ENCODE peak calls at places on chromosomes 7 and 10, in nine cellular contexts. U is colonic mucosa, R is HCT116, N is adrenal gland, Z is K562, C is cardiac muscle cell, P is hepatocyte, W is fibroblast of lung, H is spleen. M is an unnamed sample. For H3K4me1, the result is how much of the 10 kb centered on the place peaks cover.

GRCh38 chr7:84916161-84916560 is 270.7 kb downstream of the SEMA3D start:
- DNase-seq in U (no peak), R (no peak), N (no peak), Z (no peak), C (no peak), P (peak), W (no peak), H (no peak), M (no peak)

GRCh38 chr10:7397049-7397448 is 13.8 kb downstream of the SFMBT2 start:
- DNase-seq in U (no peak), R (no peak), N (no peak), Z (peak), C (no peak), P (no peak), W (no peak), H (no peak), M (peak)

GRCh38 chr7:156617215-156617614 is 23.4 kb upstream of the RNF32 start:
- DNase-seq in U (peak), R (no peak), N (no peak), Z (peak), C (no peak), P (no peak), W (no peak), H (no peak), M (no peak)

GRCh38 chr10:89923661-89924060 is 222.3 kb downstream of the KIF20B start:
- DNase-seq in U (no peak), R (no peak), N (no peak), Z (no peak), C (no peak), P (no peak), W (no peak), H (no peak), M (no peak)

GRCh38 chr7:47970750-47971149 is 8.7 kb downstream of the HUS1 start:
- DNase-seq in U (no peak), R (no peak), N (no peak), Z (no peak), C (no peak), P (no peak), W (no peak), H (no peak), M (no peak)

GRCh38 chr7:140165422-140165821 is 11.4 kb downstream of the KDM7A start:
- DNase-seq in U (no peak), R (peak), N (no peak), Z (no peak), C (no peak), P (no peak), W (peak), H (no peak), M (peak)

GRCh38 chr7:74655785-74656420 is 1.6 kb upstream of the GTF2I start:
- DNase-seq in U (no peak), R (no peak), N (no peak), Z (no peak), C (no peak), P (no peak), W (no peak), H (no peak), M (no peak)

GRCh38 chr10:90893190-90893589 is 21.4 kb downstream of the RPP30 start:
- DNase-seq in U (no peak), R (no peak), N (no peak), Z (no peak), C (no peak), P (no peak), W (no peak), H (no peak), M (no peak)

GRCh38 chr7:125675169-125675568 is 745.5 kb upstream of the POT1 start:
- DNase-seq in U (no peak), R (no peak), N (no peak), Z (no peak), C (no peak), P (no peak), W (no peak), H (no peak), M (no peak)

GRCh38 chr7:26857534-26858228 is 6.7 kb downstream of the SKAP2 start:
- DNase-seq in U (peak), R (no peak), N (peak), Z (no peak), C (peak), P (peak), W (peak), H (peak), M (no peak)

GRCh38 chr10:103651783-103652476 is 158.4 kb downstream of the NEURL1 start:
- DNase-seq in U (peak), R (no peak), N (peak), Z (no peak), C (no peak), P (no peak), W (no peak), H (no peak), M (no peak)

GRCh38 chr10:15784662-15785300 is 65.1 kb upstream of the ITGA8 start:
- DNase-seq in U (no peak), R (no peak), N (no peak), Z (no peak), C (no peak), P (no peak), W (peak), H (no peak), M (peak)

GRCh38 chr7:64877714-64878610 is 25.1 kb upstream of the ZNF273 start:
- DNase-seq in U (peak), R (no peak), N (no peak), Z (peak), C (no peak), P (no peak), W (no peak), H (no peak), M (no peak)

GRCh38 chr10:52215745-52216361 is 98.2 kb upstream of the DKK1 start:
- DNase-seq in U (peak), R (peak), N (peak), Z (peak), C (peak), P (peak), W (peak), H (no peak), M (peak)

GRCh38 chr10:70743879-70744278 is 41.3 kb downstream of the TBATA start:
- DNase-seq in U (no peak), R (no peak), N (no peak), Z (peak), C (no peak), P (no peak), W (no peak), H (peak), M (no peak)

GRCh38 chr7:2483495-2483894 is 7.3 kb upstream of the GRIFIN start:
- DNase-seq in U (no peak), R (no peak), N (no peak), Z (no peak), C (no peak), P (no peak), W (no peak), H (no peak), M (no peak)

GRCh38 chr10:88232978-88233537 is 350.1 kb downstream of the RNLS start:
- DNase-seq in U (no peak), R (no peak), N (no peak), Z (no peak), C (no peak), P (no peak), W (no peak), H (no peak), M (no peak)

GRCh38 chr7:24820730-24821044 is 63.4 kb upstream of the GSDME start:
- DNase-seq in U (no peak), R (no peak), N (no peak), Z (no peak), C (peak), P (peak), W (no peak), H (no peak), M (no peak)

GRCh38 chr10:31099664-31100063 is 68.0 kb upstream of the ZNF438 start:
- DNase-seq in U (peak), R (peak), N (no peak), Z (no peak), C (no peak), P (peak), W (no peak), H (no peak), M (peak)

GRCh38 chr7:22980422-22980821 is 33.5 kb downstream of the HYCC1 start:
- DNase-seq in U (no peak), R (no peak), N (no peak), Z (no peak), C (no peak), P (no peak), W (peak), H (no peak), M (peak)

GRCh38 chr10:23314835-23315239 is 29.8 kb downstream of the C10orf67 start:
- DNase-seq in U (peak), R (peak), N (peak), Z (peak), C (peak), P (peak), W (peak), H (no peak), M (peak)

GRCh38 chr10:2933924-2934323 is 133.4 kb upstream of the PFKP start:
- DNase-seq in U (no peak), R (no peak), N (no peak), Z (no peak), C (no peak), P (no peak), W (no peak), H (no peak), M (no peak)

GRCh38 chr7:115676080-115676479 is 354.5 kb downstream of the TFEC start:
- DNase-seq in U (no peak), R (peak), N (no peak), Z (no peak), C (no peak), P (peak), W (peak), H (no peak), M (peak)

GRCh38 chr10:24951201-24952145 is 933 bp downstream of the PRTFDC1 start:
- DNase-seq in U (peak), R (no peak), N (peak), Z (peak), C (peak), P (peak), W (peak), H (no peak), M (no peak)

GRCh38 chr10:86953747-86954680 is 3.4 kb downstream of the MMRN2 start:
- DNase-seq in U (no peak), R (no peak), N (peak), Z (peak), C (peak), P (peak), W (peak), H (peak), M (peak)

GRCh38 chr10:98020784-98021183 is 9.6 kb downstream of the CRTAC1 start:
- DNase-seq in U (no peak), R (no peak), N (no peak), Z (no peak), C (no peak), P (no peak), W (no peak), H (no peak), M (no peak)

GRCh38 chr10:8817303-8817702 is 762.8 kb downstream of the GATA3 start:
- DNase-seq in U (no peak), R (no peak), N (no peak), Z (no peak), C (no peak), P (no peak), W (no peak), H (no peak), M (no peak)

GRCh38 chr7:30171753-30172447 is 37.1 kb downstream of the MTURN start:
- DNase-seq in U (no peak), R (no peak), N (no peak), Z (no peak), C (no peak), P (no peak), W (no peak), H (no peak), M (peak)

GRCh38 chr7:128053023-128053422 is 21.8 kb upstream of the LRRC4 start:
- DNase-seq in U (no peak), R (no peak), N (no peak), Z (peak), C (no peak), P (no peak), W (peak), H (no peak), M (no peak)

GRCh38 chr7:100894860-100895700 is 608 bp downstream of the ACHE start:
- DNase-seq in U (peak), R (no peak), N (no peak), Z (peak), C (peak), P (peak), W (no peak), H (peak), M (no peak)

GRCh38 chr10:114730291-114730690 is 72.2 kb upstream of the ABLIM1 start:
- DNase-seq in U (no peak), R (no peak), N (no peak), Z (no peak), C (no peak), P (no peak), W (no peak), H (no peak), M (no peak)
- H3K27ac ChIP-seq in U (no peak), R (no peak), N (no peak), Z (no peak), C (no peak), P (no peak), W (no peak), H (no peak), M (no peak)

GRCh38 chr10:93993414-93993781 is 333 bp upstream of the PLCE1 start:
- DNase-seq in U (no peak), R (no peak), N (no peak), Z (no peak), C (no peak), P (no peak), W (no peak), H (no peak), M (no peak)
- H3K4me3 ChIP-seq in U (peak), R (peak), N (no peak), Z (no peak), C (peak), P (peak), W (peak), H (peak), M (peak)

DNA sequence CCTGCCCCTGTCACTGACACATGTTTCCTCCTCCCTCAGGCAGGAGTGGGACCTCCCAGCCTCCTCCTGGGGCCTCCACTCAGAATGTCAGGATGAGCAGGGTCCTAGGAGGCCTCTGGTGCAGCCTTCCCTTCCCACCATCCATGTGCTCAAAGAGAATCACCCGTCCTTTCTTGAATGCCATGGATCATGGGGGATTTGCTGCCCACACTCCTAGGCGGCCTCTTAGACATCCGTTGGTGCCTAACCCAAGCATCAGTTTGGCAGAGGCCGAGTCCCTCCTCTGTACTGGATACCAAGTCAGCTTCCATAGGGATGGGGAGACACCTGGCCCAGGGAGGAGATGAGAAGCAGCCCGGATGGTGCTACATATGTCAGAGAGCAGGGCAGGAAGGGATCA is 7.0 kb downstream of the NOS3 start:
- DNase-seq in U (no peak), R (no peak), N (no peak), Z (no peak), C (no peak), P (no peak), W (no peak), H (no peak), M (no peak)
- H3K4me1 ChIP-seq in U (under half), R (under half), N (under half), Z (half or more), C (under half), P (under half), W (under half), H (half or more), M (under half)

GRCh38 chr7:6386779-6387178 is 61.0 kb downstream of the DAGLB start:
- DNase-seq in U (no peak), R (no peak), N (no peak), Z (no peak), C (no peak), P (no peak), W (no peak), H (no peak), M (no peak)

GRCh38 chr7:6382797-6383196 is 65.0 kb downstream of the DAGLB start:
- DNase-seq in U (no peak), R (no peak), N (no peak), Z (no peak), C (no peak), P (no peak), W (no peak), H (no peak), M (no peak)

GRCh38 chr7:6384327-6384726 is 63.4 kb downstream of the DAGLB start:
- DNase-seq in U (no peak), R (no peak), N (no peak), Z (no peak), C (no peak), P (no peak), W (no peak), H (peak), M (no peak)

GRCh38 chr7:6385909-6386560 is 61.7 kb downstream of the DAGLB start:
- DNase-seq in U (no peak), R (no peak), N (no peak), Z (no peak), C (no peak), P (no peak), W (no peak), H (peak), M (no peak)

DNA sequence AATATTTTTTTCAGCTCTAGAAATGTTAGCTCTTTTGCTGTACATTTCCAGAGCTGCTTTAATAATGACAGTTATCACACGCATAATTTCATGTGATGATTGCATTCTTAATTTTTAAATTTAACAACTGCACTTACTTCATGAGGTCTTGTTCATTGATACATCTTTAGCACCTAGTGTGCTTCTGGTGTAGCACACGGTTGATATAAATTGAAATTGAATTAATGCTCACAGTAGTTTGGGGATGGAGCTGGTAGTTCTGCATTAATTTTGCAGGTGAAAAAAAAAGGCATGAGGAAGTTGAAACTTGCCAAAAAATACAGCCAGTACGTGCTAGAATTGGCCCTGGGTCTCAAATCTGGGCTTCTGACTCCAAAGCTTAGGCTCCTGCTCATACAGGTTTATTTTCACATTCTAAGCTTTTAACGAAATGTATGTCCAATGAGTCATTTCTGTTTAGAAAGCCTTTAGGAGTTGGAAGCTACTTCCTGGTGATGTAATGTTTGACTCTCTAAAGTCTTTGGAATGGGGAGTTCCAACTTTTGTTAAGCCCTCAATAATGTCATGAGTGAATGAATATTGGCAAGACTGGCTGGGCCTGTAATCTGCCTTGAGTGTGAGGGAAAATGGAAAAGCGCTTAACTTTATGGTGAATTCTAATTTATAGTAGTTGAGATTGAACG is 62.5 kb downstream of the DAGLB start:
- DNase-seq in U (no peak), R (peak), N (no peak), Z (no peak), C (no peak), P (peak), W (peak), H (no peak), M (peak)
- H3K27ac ChIP-seq in U (peak), R (peak), N (peak), Z (peak), C (peak), P (peak), W (peak), H (peak), M (peak)

GRCh38 chr7:130748531-130749389 is 14.8 kb upstream of the KLF14 start:
- DNase-seq in U (no peak), R (no peak), N (no peak), Z (no peak), C (no peak), P (no peak), W (no peak), H (no peak), M (no peak)
- H3K4me3 ChIP-seq in U (no peak), R (no peak), N (no peak), Z (no peak), C (no peak), P (no peak), W (no peak), H (no peak), M (no peak)

DNA sequence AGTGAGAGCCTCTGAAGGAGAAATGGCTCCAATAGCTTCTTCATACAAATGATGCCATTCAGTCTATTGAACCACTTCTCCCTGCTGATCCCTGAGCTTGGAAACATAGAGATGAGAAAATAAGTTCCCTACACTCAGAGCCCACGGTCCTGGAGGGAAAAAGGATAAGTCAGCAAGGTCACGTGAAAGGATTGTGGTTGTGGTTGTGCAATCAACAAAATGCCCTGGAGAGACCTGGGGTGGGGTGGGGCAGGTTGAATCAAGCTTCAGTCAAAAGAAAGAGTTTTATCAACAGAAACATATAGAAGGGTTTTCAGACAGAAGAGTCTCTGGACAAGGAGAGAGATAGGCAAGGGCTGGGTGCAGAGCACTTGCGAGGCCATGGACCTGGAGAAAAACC is 30.1 kb downstream of the C10orf90 start:
- DNase-seq in U (no peak), R (no peak), N (no peak), Z (no peak), C (no peak), P (peak), W (no peak), H (no peak), M (no peak)
- H3K4me1 ChIP-seq in U (under half), R (under half), N (under half), Z (under half), C (under half), P (under half), W (under half), H (under half), M (under half)

GRCh38 chr10:114340816-114341215 is 63.5 kb downstream of the AFAP1L2 start:
- DNase-seq in U (no peak), R (no peak), N (no peak), Z (no peak), C (no peak), P (no peak), W (no peak), H (peak), M (no peak)

GRCh38 chr10:114334301-114334700 is 70.0 kb downstream of the AFAP1L2 start:
- DNase-seq in U (no peak), R (no peak), N (no peak), Z (no peak), C (no peak), P (no peak), W (no peak), H (peak), M (peak)

GRCh38 chr10:114335614-114336013 is 68.7 kb downstream of the AFAP1L2 start:
- DNase-seq in U (no peak), R (no peak), N (no peak), Z (no peak), C (no peak), P (no peak), W (no peak), H (no peak), M (no peak)

GRCh38 chr10:114336823-114337509 is 67.3 kb downstream of the AFAP1L2 start:
- DNase-seq in U (no peak), R (no peak), N (no peak), Z (no peak), C (no peak), P (no peak), W (no peak), H (peak), M (no peak)

DNA sequence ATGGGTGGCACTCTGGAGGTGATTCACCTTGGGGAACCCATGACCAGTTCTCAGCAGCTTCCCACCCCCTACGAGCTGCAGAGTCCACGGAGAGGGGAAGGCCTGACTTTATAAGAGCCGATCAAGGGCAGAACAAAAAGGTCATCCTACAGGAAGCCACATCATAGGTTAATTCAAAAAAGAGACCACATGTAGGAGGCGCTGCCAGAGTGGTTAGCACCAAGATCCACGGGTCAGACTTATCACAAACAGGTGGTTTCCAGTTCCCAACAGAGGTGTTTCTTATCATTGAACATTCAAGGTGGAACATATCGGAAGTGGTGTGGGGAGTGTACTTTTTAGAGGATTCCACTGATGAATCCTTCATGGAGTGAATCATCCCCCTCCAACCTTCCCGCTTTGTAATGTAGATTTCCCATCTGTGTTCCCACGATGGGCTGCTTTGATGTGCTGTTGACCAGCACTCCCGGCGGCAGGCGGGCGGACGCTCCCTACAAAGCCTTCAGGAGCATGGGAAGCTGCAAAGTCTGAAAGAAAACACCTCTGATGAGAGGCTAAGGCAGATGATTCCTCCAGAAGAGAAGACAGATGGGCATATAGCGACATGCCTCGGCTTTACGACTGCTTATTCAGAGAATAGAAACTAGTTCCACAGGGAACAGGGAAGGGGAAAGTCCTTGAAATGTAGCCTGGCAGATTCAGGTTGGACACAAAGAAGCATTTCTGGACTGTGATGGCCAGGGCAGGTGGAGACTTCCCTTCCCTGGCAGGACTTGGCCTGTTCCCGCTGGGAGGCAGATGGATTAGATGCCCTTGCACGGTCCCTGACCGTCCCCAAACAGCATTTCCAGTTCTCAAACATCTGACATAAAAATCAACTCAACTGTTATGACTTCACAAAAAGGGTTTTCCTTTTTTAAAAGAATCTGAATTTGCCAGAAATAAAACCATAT is 66.5 kb downstream of the AFAP1L2 start:
- DNase-seq in U (no peak), R (no peak), N (no peak), Z (no peak), C (no peak), P (no peak), W (no peak), H (peak), M (peak)
- H3K27ac ChIP-seq in U (no peak), R (no peak), N (no peak), Z (no peak), C (no peak), P (no peak), W (no peak), H (peak), M (no peak)